ENCODE peak calls at places on chromosomes 4 and X, in seven cellular contexts. Q is NCI-H748 treated with DMSO at 0.1 percent for 48 hours; A is epithelial cell of proximal tubule; Z is stimulated activated CD4-positive, alpha-beta T cell treated with anti-CD3 and anti-CD28 coated beads, Interleukin-4, amount 100 ng/mL, for 24 hours; K is transverse colon; R is HTR-8/SVneo; C is anterior cingulate cortex. O is an unnamed sample.

GRCh38 chrX:701673-702072 is 71.1 kb downstream of the SHOX start:
- DNase-seq in A (no peak), K (no peak), C (no peak), R (no peak), Q (no peak), Z (no peak), O (no peak)

GRCh38 chrX:136665258-136665900 is 17.4 kb downstream of the CD40LG start:
- DNase-seq in R (no peak), Q (no peak), Z (no peak), K (no peak), A (no peak), C (no peak), O (no peak)

GRCh38 chr4:79209822-79210635 is 115.8 kb downstream of the NAA11 start:
- DNase-seq in Z (no peak), Q (no peak), K (peak), C (no peak), R (no peak), A (peak), O (peak)

GRCh38 chr4:113756005-113756410 is 5.5 kb downstream of the CAMK2D start:
- DNase-seq in C (no peak), A (no peak), Z (no peak), Q (no peak), R (no peak), K (no peak), O (no peak)

GRCh38 chr4:146053901-146054300 is 115.3 kb upstream of the ZNF827 start:
- DNase-seq in R (no peak), C (no peak), A (no peak), Z (no peak), Q (no peak), K (no peak), O (no peak)

GRCh38 chr4:99144070-99144469 is at the start of gene ADH4:
- DNase-seq in Q (no peak), C (no peak), Z (no peak), A (no peak), R (no peak), K (peak), O (no peak)

GRCh38 chr4:180947421-180947820 is 1295.8 kb upstream of the TENM3 start:
- DNase-seq in R (no peak), C (no peak), K (no peak), Q (no peak), Z (no peak), A (no peak), O (no peak)

GRCh38 chr4:1557221-1557597 is 126.9 kb downstream of the FAM53A start:
- DNase-seq in R (no peak), K (no peak), Z (no peak), Q (no peak), A (no peak), C (no peak), O (no peak)

GRCh38 chr4:121428721-121429120 is 47.9 kb upstream of the QRFPR start:
- DNase-seq in A (no peak), Q (no peak), R (no peak), Z (no peak), C (no peak), K (no peak), O (no peak)

GRCh38 chr4:154877110-154877760 is 96.2 kb downstream of the RBM46 start:
- DNase-seq in C (no peak), Z (no peak), Q (peak), K (no peak), A (no peak), R (no peak), O (no peak)

GRCh38 chrX:44954562-44954961 is 81.6 kb downstream of the KDM6A start:
- DNase-seq in Q (no peak), K (no peak), A (no peak), R (no peak), Z (no peak), C (no peak), O (no peak)

GRCh38 chr4:78386679-78387078 is 164.9 kb upstream of the ANXA3 start:
- DNase-seq in Q (no peak), R (no peak), Z (no peak), A (no peak), C (no peak), K (no peak), O (no peak)

GRCh38 chr4:165464813-165465381 is 86.1 kb downstream of the CPE start:
- DNase-seq in Z (peak), A (no peak), K (no peak), C (peak), Q (peak), R (peak), O (no peak)

GRCh38 chr4:66572949-66573348 is 902.7 kb upstream of the EPHA5 start:
- DNase-seq in R (no peak), C (no peak), Z (no peak), Q (no peak), K (no peak), A (peak), O (no peak)